ENCODE peak calls at places on chromosomes 5 and 9, in eight cellular contexts. S is HepG2; R is K562; I is heart right ventricle; Z is CD8-positive, alpha-beta T cell; A is SK-N-SH; C is sigmoid colon; G is cardiac muscle cell. L is an unnamed sample.

GRCh38 chr9:102518324-102518723 is 476.8 kb upstream of the CYLC2 start:
- DNase-seq in C (no peak), S (no peak), Z (no peak), R (no peak), I (no peak), A (no peak), G (no peak), L (no peak)

GRCh38 chr5:77850536-77851228 is 74.5 kb upstream of the TBCA start:
- DNase-seq in C (no peak), I (no peak), A (no peak), S (no peak), Z (no peak), G (no peak), R (no peak), L (no peak)

GRCh38 chr5:139271201-139272027 is 22.1 kb upstream of the MATR3 start:
- DNase-seq in G (peak; percentile 93), S (peak; percentile 74), I (no peak), C (no peak), A (no peak), R (peak; percentile 42), Z (no peak), L (no peak)

GRCh38 chr5:10288600-10289213 is 19.0 kb downstream of the CMBL start:
- DNase-seq in G (no peak), R (no peak), A (no peak), C (no peak), S (no peak), Z (no peak), I (peak; percentile 48), L (no peak)

GRCh38 chr9:6692891-6693361 is 47.4 kb upstream of the GLDC start:
- DNase-seq in Z (no peak), C (no peak), S (no peak), A (no peak), R (no peak), I (no peak), G (no peak), L (no peak)

GRCh38 chr9:972512-973294 is 3.8 kb upstream of the DMRT3 start:
- DNase-seq in Z (no peak), A (peak; percentile 27), S (no peak), C (no peak), R (no peak), I (no peak), G (no peak), L (no peak)

GRCh38 chr9:138103111-138103823 is 225.7 kb downstream of the CACNA1B start:
- DNase-seq in S (no peak), R (no peak), I (no peak), A (peak; percentile 17), G (no peak), C (no peak), Z (no peak), L (no peak)

GRCh38 chr5:69238760-69239251 is 4.1 kb downstream of the CDK7 start:
- DNase-seq in G (peak; percentile 24), A (no peak), C (no peak), S (no peak), R (no peak), Z (no peak), I (no peak), L (no peak)

GRCh38 chr5:119630752-119631440 is 1.5 kb downstream of the FAM170A start:
- DNase-seq in R (no peak), A (no peak), G (no peak), S (no peak), Z (no peak), I (no peak), C (no peak), L (no peak)

GRCh38 chr9:112084907-112085306 is 90.2 kb downstream of the SUSD1 start:
- DNase-seq in C (no peak), I (no peak), R (no peak), Z (no peak), S (no peak), G (no peak), A (no peak), L (no peak)

GRCh38 chr9:112084334-112084733 is 90.8 kb downstream of the SUSD1 start:
- DNase-seq in C (no peak), R (no peak), I (no peak), Z (no peak), G (no peak), S (no peak), A (no peak), L (no peak)

GRCh38 chr9:112081918-112082729 is 93.0 kb downstream of the SUSD1 start:
- DNase-seq in A (no peak), S (no peak), G (no peak), Z (no peak), I (no peak), C (no peak), R (no peak), L (no peak)

GRCh38 chr9:112078432-112078831 is 96.7 kb downstream of the SUSD1 start:
- DNase-seq in Z (no peak), I (no peak), A (no peak), R (no peak), G (no peak), C (no peak), S (no peak), L (no peak)

DNA sequence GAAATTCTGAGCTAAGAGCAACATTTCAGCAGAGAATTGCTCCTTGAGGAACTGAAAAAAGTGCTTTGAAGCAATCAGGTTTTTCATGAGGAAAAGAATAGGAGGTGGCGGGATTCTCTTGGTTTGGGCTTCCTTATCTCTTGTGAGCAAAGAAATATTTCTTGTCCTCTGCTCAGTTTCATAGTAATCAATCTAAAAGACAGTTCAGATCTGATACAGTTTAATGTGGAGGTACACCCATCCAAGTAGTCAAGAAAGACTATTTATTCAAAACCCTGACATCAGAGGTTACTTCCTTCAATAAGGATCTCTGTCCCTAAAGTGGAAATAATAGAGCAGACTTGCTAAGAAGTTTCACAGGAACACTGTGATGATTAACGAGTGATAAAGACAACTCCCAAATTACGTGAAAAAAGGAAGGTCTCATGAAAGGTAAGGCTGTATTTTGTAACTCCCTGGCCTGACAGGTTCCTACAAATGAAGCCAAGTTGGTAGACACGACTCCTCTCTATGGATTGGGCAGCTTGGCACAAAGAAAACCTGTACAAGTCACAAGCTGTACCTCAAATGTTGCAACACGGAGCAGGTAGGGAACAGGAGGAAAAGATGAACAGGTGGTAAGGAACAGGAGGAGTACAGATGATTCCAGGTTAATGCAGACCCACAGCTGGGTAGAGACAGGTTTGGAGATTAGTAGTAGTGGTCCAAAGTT is 94.1 kb downstream of the SUSD1 start:
- DNase-seq in Z (no peak), A (no peak), S (no peak), I (no peak), R (no peak), G (no peak), C (no peak), L (no peak)
- H3K4me1 ChIP-seq in Z (no peaks in the 10 kb centered on the region), A (no peaks in the 10 kb centered on the region), S (no peaks in the 10 kb centered on the region), I (no peaks in the 10 kb centered on the region), R (no peaks in the 10 kb centered on the region), G (no peaks in the 10 kb centered on the region), C (no peaks in the 10 kb centered on the region), L (no peaks in the 10 kb centered on the region)

GRCh38 chr5:72147601-72148000 is 40.3 kb downstream of the MAP1B start:
- DNase-seq in A (no peak), Z (no peak), R (no peak), S (no peak), C (no peak), G (no peak), I (no peak), L (no peak)

GRCh38 chr5:72146056-72146455 is 38.8 kb downstream of the MAP1B start:
- DNase-seq in A (no peak), G (no peak), Z (no peak), R (no peak), C (no peak), S (no peak), I (no peak), L (no peak)

GRCh38 chr5:72141440-72142271 is 34.4 kb downstream of the MAP1B start:
- DNase-seq in G (peak; percentile 93), I (peak; percentile 57), C (no peak), S (no peak), R (no peak), A (no peak), Z (no peak), L (peak; percentile 66)

GRCh38 chr5:72145351-72145750 is 38.1 kb downstream of the MAP1B start:
- DNase-seq in I (no peak), A (no peak), R (no peak), G (no peak), Z (no peak), S (no peak), C (no peak), L (no peak)

DNA sequence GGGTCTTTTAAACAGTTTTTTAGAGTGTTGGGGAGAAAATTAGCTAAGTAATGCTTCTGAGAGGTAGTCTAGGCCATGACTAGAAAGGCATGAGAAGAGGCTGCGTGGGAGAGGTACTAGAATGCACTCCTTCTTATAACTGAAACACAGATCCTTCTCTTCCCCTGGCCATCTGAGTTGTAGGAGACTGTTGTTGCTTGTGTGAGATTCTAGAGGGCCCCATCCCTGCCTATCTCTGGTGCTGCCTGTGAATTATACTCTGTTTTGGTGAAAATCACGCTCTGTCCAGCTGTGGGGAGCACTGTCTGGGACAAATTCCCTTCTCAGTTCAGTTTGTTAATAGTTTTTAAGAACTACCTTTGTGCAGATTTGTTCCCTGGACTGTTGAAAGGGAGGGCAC is 37.5 kb downstream of the MAP1B start:
- DNase-seq in C (no peak), G (no peak), S (no peak), A (no peak), I (no peak), Z (no peak), R (no peak), L (no peak)
- H3K27ac ChIP-seq in C (peak overlapping the region; percentile 74), G (peak overlapping the region; percentile 56), S (no peak overlapping the region), A (peak overlapping the region; percentile 94), I (no peak overlapping the region), Z (no peak overlapping the region), R (no peak overlapping the region), L (peak overlapping the region; percentile 93)

DNA sequence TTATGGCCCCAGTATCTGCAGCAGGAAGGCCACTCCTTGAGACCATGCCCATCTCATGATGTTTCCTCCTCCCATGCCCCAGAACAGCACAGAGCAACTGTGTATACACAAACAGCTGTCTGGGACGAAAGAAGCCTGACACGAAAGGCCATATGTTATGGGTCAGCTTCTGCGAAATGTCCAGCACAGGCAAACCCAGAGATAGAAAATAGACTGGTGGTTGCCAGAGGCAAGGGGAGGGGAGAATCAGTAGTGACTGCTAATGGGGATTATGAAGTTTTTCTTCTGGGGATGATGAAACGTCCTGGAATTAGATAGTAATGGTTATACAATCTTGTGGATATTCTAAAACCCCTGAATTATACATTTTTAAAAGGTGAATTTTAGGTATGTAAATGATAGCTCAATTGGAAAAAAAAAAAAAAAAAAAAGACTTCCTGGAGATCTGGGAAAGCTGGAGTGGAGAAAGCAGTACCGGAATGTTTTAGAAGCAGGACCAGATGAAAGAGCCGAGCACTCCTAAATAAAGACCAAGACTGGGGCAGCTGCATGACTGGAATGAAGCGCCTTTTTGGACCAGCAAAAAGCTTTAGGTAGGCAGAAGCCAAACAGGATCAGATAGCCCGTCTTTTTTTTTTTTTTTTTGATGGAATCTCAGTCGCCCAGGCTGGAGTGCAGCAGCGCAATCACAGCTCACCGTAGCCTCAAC is 29.2 kb downstream of the PCDHGC5 start:
- DNase-seq in I (no peak), Z (no peak), A (peak; percentile 62), S (no peak), C (no peak), G (peak; percentile 57), R (no peak), L (no peak)
- H3K4me1 ChIP-seq in I (peaks cover 67% of the 10 kb centered on the region), Z (peaks cover 14% of the 10 kb centered on the region), A (peaks cover 59% of the 10 kb centered on the region), S (peaks cover 11% of the 10 kb centered on the region), C (no peaks in the 10 kb centered on the region), G (peaks cover 3% of the 10 kb centered on the region), R (peaks cover 6% of the 10 kb centered on the region), L (peaks cover 14% of the 10 kb centered on the region)

DNA sequence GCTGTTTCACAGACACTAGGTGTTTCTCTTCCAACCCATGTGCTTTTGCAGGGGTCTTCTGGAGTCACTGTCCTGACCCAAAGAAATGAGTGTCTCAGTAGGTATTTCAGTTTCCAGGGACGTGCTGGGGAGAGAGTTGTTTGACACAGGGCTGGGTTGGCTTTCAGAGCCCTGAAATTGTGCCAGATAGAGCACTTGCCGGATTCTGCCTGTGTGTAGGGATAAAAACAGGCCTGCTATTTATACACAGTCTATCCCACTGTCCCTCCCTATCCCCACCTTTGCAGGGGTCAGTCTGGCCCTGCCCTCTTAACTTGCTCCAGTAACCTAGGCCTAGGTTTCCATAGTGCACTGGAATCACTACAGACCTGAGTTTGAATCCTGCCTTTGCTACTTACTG is 979 bp upstream of the HBEGF start:
- DNase-seq in R (no peak), C (no peak), I (peak; percentile 34), Z (no peak), S (no peak), G (no peak), A (no peak), L (no peak)
- H3K27ac ChIP-seq in R (no peak overlapping the region), C (peak overlapping the region; percentile 83), I (peak overlapping the region; percentile 92), Z (no peak overlapping the region), S (no peak overlapping the region), G (no peak overlapping the region), A (peak overlapping the region; percentile 35), L (no peak overlapping the region)

L was measured in aorta.